ENCODE peak calls at places on chromosomes 13 and 19, in seven cellular contexts. P, Q, Y, Z, E, C and J are unnamed samples.

GRCh38 chr13:44365899-44366298 is 7.7 kb upstream of the SERP2 start:
- DNase-seq in P (no peak), Q (no peak), Y (no peak), Z (no peak), E (no peak), C (no peak), J (no peak)

GRCh38 chr13:27043013-27043412 is 128.6 kb downstream of the USP12 start:
- DNase-seq in P (peak; percentile 33), Q (no peak), Y (peak; percentile 19), Z (no peak), E (peak; percentile 97), C (peak; percentile 41), J (peak; percentile 96)

GRCh38 chr19:10602330-10603083 is 15.4 kb upstream of the AP1M2 start:
- DNase-seq in P (peak; percentile 91), Q (peak; percentile 89), Y (peak; percentile 89), Z (peak; percentile 96), E (peak; percentile 61), C (peak; percentile 76), J (no peak)

GRCh38 chr19:43747557-43748204 is 7.1 kb downstream of the SMG9 start:
- DNase-seq in P (no peak), Q (no peak), Y (no peak), Z (no peak), E (no peak), C (no peak), J (no peak)

GRCh38 chr13:44797685-44798084 is 191.6 kb downstream of the NUFIP1 start:
- DNase-seq in P (no peak), Q (no peak), Y (no peak), Z (no peak), E (no peak), C (no peak), J (no peak)

GRCh38 chr13:112331675-112332074 is 44.5 kb upstream of the SPACA7 start:
- DNase-seq in P (no peak), Q (no peak), Y (no peak), Z (no peak), E (no peak), C (no peak), J (no peak)

GRCh38 chr13:74047925-74048324 is 86.3 kb downstream of the KLF12 start:
- DNase-seq in P (peak; percentile 52), Q (no peak), Y (no peak), Z (no peak), E (peak; percentile 35), C (no peak), J (no peak)

GRCh38 chr13:24692541-24692940 is 12.3 kb downstream of the ATP12A start:
- DNase-seq in P (no peak), Q (no peak), Y (no peak), Z (no peak), E (peak; percentile 76), C (peak; percentile 9), J (no peak)

GRCh38 chr19:37855098-37855497 is 51.3 kb downstream of the WDR87 start:
- DNase-seq in P (peak; percentile 5), Q (peak; percentile 41), Y (no peak), Z (no peak), E (peak; percentile 70), C (no peak), J (no peak)

GRCh38 chr19:16889429-16889882 is 657 bp downstream of the F2RL3 start:
- DNase-seq in P (no peak), Q (no peak), Y (no peak), Z (no peak), E (no peak), C (no peak), J (no peak)

GRCh38 chr13:23743269-23743668 is 145.9 kb downstream of the MIPEP start:
- DNase-seq in P (no peak), Q (no peak), Y (no peak), Z (no peak), E (no peak), C (no peak), J (no peak)

DNA sequence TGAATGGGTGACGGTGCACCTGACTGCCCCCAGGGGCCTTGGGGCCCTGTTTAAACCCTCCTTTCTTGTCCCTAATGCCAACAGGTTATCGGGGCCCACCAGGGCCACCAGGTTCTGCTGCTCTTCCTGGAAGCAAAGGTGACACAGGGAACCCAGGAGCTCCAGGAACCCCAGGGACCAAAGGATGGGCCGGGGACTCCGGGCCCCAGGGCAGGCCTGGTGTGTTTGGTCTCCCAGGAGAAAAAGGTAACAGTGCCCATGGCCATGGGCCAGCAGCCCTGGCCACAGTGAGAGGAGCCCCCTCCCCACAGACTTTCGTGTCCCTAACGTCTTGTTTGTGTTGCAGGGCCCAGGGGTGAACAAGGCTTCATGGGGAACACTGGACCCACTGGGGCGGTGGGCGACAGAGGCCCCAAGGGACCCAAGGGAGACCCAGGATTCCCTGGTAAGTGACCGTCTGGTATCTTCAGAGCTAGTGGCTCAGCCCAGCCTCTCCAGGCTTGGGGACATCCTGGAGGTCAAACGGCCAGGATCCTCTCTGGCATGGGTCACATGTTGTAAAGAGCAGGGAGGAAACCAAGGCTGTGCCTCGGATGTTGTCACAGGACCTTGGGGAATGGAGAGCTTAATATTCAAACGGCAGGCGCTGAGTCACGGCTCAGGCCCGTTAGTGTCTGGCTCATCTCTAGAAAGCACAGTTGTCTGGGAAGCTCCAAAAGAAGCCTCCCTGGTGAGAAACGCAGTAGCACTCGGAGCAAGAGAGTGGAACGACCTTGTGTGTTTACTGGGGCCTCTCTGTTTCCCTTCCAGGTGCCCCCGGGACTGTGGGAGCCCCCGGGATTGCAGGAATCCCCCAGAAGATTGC is 58.3 kb downstream of the RAB20 start:
- DNase-seq in P (no peak), Q (peak; percentile 13), Y (no peak), Z (no peak), E (no peak), C (no peak), J (no peak)
- H3K36me3 ChIP-seq in P (no peaks in the 10 kb centered on the region), Q (no peaks in the 10 kb centered on the region), Y (peaks cover 13% of the 10 kb centered on the region), Z (peaks cover 10% of the 10 kb centered on the region), E (peaks cover 22% of the 10 kb centered on the region), C (peaks cover 4% of the 10 kb centered on the region), J (peaks cover 48% of the 10 kb centered on the region)

GRCh38 chr19:1082165-1082927 is 12.8 kb downstream of the POLR2E start:
- DNase-seq in P (peak; percentile 96), Q (peak; percentile 95), Y (peak; percentile 99), Z (peak; percentile 90), E (peak; percentile 18), C (no peak), J (no peak)

GRCh38 chr19:1082928-1083816 is 12.0 kb downstream of the POLR2E start:
- DNase-seq in P (no peak), Q (peak; percentile 30), Y (no peak), Z (peak; percentile 83), E (no peak), C (no peak), J (no peak)

GRCh38 chr19:1079566-1080111 is 12.7 kb downstream of the ARHGAP45 start:
- DNase-seq in P (peak; percentile 38), Q (peak; percentile 48), Y (no peak), Z (peak; percentile 85), E (no peak), C (no peak), J (no peak)

GRCh38 chr19:1080360-1081161 is 13.6 kb downstream of the ARHGAP45 start:
- DNase-seq in P (no peak), Q (peak; percentile 58), Y (no peak), Z (peak; percentile 82), E (no peak), C (no peak), J (no peak)

DNA sequence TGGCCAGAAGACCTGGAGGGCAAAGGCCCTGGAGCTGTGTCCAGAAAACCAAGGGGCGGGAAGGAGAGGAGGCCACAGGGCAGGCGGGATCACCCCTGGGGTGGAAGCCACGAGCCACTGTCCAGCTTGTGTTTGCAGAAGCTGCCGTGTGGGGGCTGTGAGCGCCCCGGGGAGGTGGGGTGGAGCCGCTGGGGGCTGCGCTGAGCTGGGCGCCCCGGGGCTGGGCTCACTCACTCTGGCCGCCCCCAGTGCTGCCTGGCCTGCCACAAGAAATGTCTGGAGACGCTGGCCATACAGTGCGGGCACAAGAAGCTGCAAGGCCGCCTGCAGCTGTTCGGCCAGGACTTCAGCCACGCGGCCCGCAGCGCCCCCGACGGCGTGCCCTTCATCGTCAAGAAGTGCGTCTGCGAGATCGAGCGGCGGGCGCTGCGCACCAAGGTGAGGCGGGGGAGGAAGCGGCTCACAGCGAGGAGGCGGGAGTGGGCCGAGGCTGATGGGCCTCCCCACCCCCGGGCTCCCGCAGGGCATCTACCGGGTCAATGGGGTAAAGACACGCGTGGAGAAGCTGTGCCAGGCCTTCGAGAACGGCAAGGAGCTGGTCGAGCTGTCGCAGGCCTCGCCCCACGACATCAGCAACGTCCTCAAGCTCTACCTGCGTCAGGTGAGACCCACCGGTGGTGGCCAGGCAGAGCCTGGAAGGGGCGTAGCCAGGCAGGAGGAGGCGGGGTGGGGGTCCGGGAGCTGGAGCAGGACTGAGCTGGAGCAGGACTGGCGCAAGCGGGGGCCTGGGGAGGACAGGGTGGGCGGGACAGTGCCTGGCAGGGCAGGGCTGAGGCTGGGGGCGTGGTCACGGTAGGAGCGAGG is 13.6 kb downstream of the POLR2E start:
- DNase-seq in P (no peak), Q (no peak), Y (peak; percentile 98), Z (peak; percentile 92), E (no peak), C (no peak), J (no peak)
- TF ChIP-seq CTCF in P (no peak), Q (no peak), Y (no peak), Z (no peak), E (no peak), C (no peak), J (no peak)

DNA sequence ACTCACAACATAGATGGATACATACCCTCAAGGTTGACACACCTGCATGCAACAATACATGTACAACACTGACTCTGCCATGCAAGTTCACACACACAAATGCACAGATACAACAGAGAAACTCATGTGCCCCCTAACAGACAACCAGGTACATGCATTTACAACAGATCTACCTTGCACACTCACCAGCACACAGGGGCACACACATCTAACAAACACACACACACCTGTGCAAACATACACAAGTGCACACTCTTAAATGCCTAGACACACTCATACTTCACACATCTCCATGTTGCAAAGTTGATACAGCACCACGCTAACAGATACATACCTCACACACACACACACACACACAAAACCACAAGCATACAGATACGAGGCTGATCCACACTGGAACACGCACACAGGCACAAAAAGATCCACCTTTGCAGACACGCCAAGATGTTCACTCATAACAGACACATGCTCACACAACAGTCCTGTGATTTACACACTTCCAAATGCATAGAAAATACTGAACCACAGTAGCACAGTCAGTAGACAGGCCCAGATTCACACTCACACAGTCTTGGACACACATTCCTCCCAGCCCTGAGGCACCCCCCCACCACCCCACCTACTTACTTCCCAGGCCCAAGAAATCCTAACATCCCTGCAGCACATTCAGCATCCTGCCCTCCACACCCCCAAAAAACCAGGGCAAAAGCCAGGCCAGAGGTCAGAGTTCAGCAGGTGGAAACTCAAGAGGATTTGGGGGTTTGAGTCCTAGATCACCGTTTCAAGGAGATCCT is 1.4 kb downstream of the LRFN1 start:
- DNase-seq in P (no peak), Q (no peak), Y (no peak), Z (no peak), E (no peak), C (no peak), J (no peak)
- H3K4me3 ChIP-seq in P (no peak overlapping the region), Q (no peak overlapping the region), Y (peak overlapping the region; percentile 88), Z (no peak overlapping the region), E (no peak overlapping the region), C (no peak overlapping the region), J (no peak overlapping the region)

DNA sequence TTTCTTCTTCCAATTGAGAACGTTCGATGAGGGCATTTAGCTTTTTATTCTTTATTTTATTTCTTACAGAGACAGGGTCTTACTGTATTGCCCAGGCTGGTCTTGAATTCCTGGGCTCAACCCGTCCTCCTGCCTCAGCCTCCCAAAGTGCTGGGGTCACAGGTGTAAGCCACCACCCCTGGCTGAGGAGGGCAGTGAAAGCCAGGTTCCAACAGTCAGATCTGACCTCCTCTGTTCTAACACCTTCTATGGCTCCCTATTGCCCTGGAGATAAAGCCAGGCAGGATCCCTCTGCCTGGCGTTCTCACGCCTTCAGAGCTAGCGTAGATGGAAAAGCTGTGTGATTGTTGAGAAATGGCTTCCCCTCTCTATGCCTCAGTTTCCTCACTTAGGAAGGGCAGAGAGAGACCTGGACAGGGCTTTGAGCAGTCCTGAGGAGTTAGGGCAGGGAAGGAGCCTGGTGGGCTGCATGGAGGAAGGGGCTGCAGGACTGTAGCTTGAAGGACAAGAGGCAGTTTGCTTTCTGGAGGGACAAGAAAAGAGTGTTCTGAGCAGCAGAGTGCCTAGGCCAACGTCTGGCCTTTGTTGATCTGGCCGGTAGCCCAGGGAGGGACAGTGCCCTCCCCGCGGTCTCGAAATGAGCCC is 5.5 kb downstream of the ARHGAP45 start:
- DNase-seq in P (no peak), Q (no peak), Y (no peak), Z (no peak), E (no peak), C (no peak), J (no peak)
- H3K36me3 ChIP-seq in P (no peaks in the 10 kb centered on the region), Q (no peaks in the 10 kb centered on the region), Y (no peaks in the 10 kb centered on the region), Z (peaks cover 50% of the 10 kb centered on the region), E (no peaks in the 10 kb centered on the region), C (no peaks in the 10 kb centered on the region), J (no peaks in the 10 kb centered on the region)